ENCODE peak calls at places on chromosomes 1 and 21, in four cellular contexts. H is colonic mucosa, L is dorsolateral prefrontal cortex, G is fibroblast of mammary gland. C is an unnamed sample.

GRCh38 chr1:27527857-27528700 is 38.1 kb upstream of the WASF2 start:
- DNase-seq in G (no peak), H (peak), L (peak), C (no peak)

GRCh38 chr1:215146252-215146975 is 63.9 kb downstream of the KCNK2 start:
- DNase-seq in G (peak), H (peak), L (no peak), C (peak)

GRCh38 chr1:26602378-26602959 is 72.9 kb downstream of the RPS6KA1 start:
- DNase-seq in H (peak), L (peak), G (peak), C (peak)

GRCh38 chr1:223824712-223825111 is 21.0 kb downstream of the TP53BP2 start:
- DNase-seq in L (no peak), H (no peak), G (no peak), C (no peak)

GRCh38 chr1:237789619-237790018 is 101.1 kb downstream of the ZP4 start:
- DNase-seq in H (no peak), G (no peak), L (no peak), C (no peak)

GRCh38 chr1:20248954-20249612 is 41.6 kb upstream of the VWA5B1 start:
- DNase-seq in L (no peak), H (no peak), G (no peak), C (no peak)

GRCh38 chr1:89701746-89702241 is 68.9 kb downstream of the LRRC8C start:
- DNase-seq in G (no peak), L (no peak), H (no peak), C (peak)

GRCh38 chr1:233097546-233098254 is 147.3 kb downstream of the NTPCR start:
- DNase-seq in H (no peak), G (peak), L (no peak), C (peak)

GRCh38 chr1:159008744-159009188 is 941 bp upstream of the IFI16 start:
- DNase-seq in H (no peak), G (peak), L (no peak), C (peak)

GRCh38 chr1:4626560-4627319 is 27.7 kb upstream of the AJAP1 start:
- DNase-seq in G (no peak), L (no peak), H (no peak), C (no peak)

GRCh38 chr1:201447911-201448871 is 20.8 kb downstream of the PHLDA3 start:
- DNase-seq in L (no peak), G (peak), H (peak), C (peak)

GRCh38 chr1:146034976-146035469 is 13.5 kb upstream of the HJV start:
- DNase-seq in G (peak), H (no peak), L (no peak), C (peak)

GRCh38 chr1:154840557-154841176 is 29.4 kb downstream of the KCNN3 start:
- DNase-seq in L (no peak), H (no peak), G (peak), C (peak)

GRCh38 chr1:18890704-18891103 is 11.7 kb downstream of the ALDH4A1 start:
- DNase-seq in G (no peak), H (no peak), L (no peak), C (peak)

GRCh38 chr1:188355847-188356246 is 1527.1 kb downstream of the PLA2G4A start:
- DNase-seq in H (no peak), G (no peak), L (no peak), C (no peak)

GRCh38 chr1:218395916-218396315 is 50.8 kb downstream of the TGFB2 start:
- DNase-seq in H (no peak), L (no peak), G (no peak), C (no peak)

GRCh38 chr1:231318568-231318967 is 19.1 kb downstream of the EXOC8 start:
- DNase-seq in L (no peak), G (no peak), H (no peak), C (no peak)

GRCh38 chr1:219724440-219724839 is 111.5 kb upstream of the ZC3H11B start:
- DNase-seq in G (no peak), H (no peak), L (no peak), C (no peak)
- TF ChIP-seq CTCF in G (no peak), H (no peak), L (no peak), C (no peak)

GRCh38 chr21:37548521-37548981 is 182.0 kb downstream of the DYRK1A start:
- DNase-seq in L (no peak), H (no peak), G (no peak), C (no peak)

GRCh38 chr21:37551406-37552355 is 185.1 kb downstream of the DYRK1A start:
- DNase-seq in L (peak), H (peak), G (no peak), C (peak)

GRCh38 chr21:37547615-37547975 is 181.0 kb downstream of the DYRK1A start:
- DNase-seq in G (no peak), H (no peak), L (no peak), C (no peak)

GRCh38 chr21:37552496-37553399 is 186.2 kb downstream of the DYRK1A start:
- DNase-seq in G (no peak), H (no peak), L (no peak), C (no peak)

DNA sequence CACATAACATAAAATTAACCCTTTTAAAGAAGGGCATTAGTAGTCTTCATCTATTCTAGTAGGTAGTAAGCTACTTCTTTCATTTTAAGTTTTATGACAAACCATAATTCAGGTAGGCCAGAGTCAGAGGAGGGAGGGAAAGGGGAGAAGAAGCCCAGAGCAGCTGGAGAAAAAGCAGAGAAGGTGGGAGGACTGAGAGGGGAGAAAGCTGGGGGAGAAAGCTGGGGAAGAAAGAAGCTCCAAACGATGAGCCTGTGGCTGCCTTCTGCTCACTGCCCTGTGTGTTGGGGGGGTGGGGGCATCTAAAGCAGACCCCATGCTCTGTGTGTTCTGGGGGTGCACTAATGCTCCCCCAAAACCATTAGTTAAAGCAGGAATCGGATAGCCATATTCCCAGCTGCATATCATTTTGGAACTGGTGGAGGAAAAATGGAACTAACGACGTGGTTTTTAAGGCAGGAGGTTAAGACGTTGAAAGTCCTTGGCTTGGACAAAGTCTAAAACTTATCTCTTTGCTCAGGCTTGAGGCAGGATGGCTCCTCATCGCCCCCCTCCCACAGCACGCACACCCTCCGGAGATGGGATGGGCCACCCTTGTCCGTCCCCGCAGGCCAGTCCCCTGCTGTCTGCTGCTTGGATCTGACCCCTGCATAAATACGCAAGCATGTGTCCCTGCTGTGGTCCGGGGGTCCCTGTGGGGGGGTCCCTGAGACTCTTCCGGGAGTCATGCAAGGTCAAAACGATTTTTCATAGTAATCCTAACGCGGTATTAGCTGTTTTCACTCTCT is 184.2 kb downstream of the DYRK1A start:
- DNase-seq in G (no peak), H (no peak), L (no peak), C (no peak)
- H3K4me3 ChIP-seq in G (no peak), H (no peak), L (no peak), C (no peak)

GRCh38 chr21:33855190-33855589 is 60.4 kb downstream of the ATP5PO start:
- DNase-seq in H (no peak), G (no peak), L (no peak), C (no peak)
- TF ChIP-seq CTCF in H (no peak), G (peak), L (no peak), C (peak)

GRCh38 chr1:206456577-206457375 is 13.5 kb upstream of the IKBKE start:
- DNase-seq in H (no peak), G (peak), L (no peak), C (no peak)
- H3K4me3 ChIP-seq in H (no peak), G (no peak), L (no peak), C (no peak)

DNA sequence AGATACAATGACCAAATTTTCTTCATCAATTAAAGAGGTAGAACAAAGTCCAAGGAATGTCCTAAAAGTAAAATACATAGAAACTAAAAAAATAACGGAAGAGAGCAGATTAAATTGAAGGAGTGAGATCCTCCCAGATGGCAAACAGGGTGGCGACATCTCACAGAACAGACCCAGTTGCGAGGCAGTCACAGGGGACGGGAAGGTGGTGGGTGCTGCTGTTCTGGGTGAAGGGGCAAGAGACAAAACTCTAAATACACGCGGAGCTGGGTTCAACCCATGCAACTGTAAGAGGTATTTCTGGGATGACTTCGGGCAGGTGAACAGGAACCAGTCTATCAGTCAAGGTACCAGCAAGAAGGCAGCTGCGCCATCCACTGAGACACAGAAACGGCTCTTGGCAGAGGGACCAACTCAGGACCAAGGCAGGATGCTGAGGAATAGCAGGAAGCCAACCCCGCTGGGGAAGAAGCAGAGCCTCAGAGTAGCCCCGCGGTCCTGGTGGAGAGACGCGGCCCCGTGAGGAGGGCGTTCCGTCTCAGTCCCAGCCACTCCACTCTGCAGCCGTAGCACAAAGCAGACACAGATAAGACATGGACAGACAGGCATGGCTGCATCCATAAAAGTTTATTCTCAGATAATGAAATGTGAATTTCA is 32.2 kb downstream of the WDR4 start:
- DNase-seq in H (no peak), L (no peak), G (no peak), C (no peak)
- TF ChIP-seq CTCF in H (no peak), L (no peak), G (no peak), C (no peak)

GRCh38 chr1:236685917-236686814 is at the start of gene ACTN2:
- DNase-seq in L (no peak), G (no peak), H (peak), C (no peak)
- H3K4me3 ChIP-seq in L (peak), G (peak), H (peak), C (peak)

DNA sequence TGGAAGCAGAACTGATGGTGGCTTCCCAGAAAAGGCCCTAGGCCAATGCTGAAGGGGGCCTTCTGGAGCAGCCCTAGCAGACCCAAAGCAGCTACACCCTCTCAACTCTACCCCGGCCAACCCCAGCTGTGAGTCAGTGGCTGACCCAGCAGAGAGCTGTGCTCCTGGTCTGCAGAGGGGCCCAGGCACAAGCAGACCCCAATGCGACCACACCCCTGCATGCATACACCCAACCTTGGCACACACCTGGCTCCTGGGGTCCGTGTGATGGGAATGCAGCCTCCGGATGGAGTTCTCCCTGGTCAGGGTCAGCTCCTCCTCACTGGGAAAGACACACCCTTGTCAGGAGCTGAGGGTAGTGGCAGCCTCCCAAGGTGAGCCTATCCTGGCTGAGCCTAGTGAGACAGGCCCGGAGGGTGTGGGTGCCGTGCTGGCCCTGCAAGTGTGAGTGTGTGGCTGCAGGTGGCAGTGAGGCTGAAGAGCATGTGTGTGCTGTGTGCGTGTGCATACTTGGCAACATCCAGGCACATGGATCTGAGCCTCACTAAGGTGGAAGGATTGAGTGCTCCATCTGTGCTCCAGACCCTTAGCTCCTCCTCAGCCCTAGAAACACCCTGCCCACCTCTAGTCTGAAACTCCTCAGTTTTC is 3.9 kb upstream of the ARHGAP30 start:
- DNase-seq in L (no peak), H (peak), G (no peak), C (no peak)
- TF ChIP-seq CTCF in L (no peak), H (no peak), G (no peak), C (no peak)

DNA sequence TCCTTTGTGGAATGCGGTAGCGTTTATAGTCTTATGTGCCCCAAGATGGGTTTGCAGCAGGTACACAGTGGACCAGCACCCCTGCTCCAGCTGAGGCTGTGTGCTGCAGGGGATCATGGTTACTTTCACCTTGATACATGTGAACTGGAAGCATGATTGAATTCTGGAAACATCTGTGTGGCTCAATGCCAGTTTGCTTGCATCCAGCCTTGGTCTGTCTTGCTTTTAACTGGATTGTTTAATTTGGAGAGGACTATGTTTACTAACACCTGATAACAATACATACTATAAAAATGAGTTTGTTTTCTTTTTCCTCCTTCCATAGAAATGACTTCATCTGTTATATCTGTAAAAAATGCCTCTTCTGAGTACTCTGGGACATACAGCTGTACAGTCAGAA is 47.5 kb downstream of the CXADR start:
- DNase-seq in H (no peak), L (no peak), G (no peak), C (no peak)
- H3K4me3 ChIP-seq in H (no peak), L (no peak), G (no peak), C (no peak)

C was measured in cardiac fibroblast.